ENCODE peak calls at places on chromosomes 5 and 9, in six cellular contexts. C is stomach, B is GM23248, G is tibial artery, W is right atrium auricular region, X is small intestine. Y is an unnamed sample.

GRCh38 chr9:114287763-114288232 is 35.1 kb upstream of the ORM1 start:
- DNase-seq in C (no peak), B (no peak), G (no peak), W (no peak), X (no peak), Y (peak; percentile 16)

GRCh38 chr5:18744990-18745590 is 1110.8 kb downstream of the TAF11L14 start:
- DNase-seq in C (no peak), B (no peak), G (no peak), W (no peak), X (peak; percentile 59), Y (no peak)

GRCh38 chr5:152542741-152543140 is 137.7 kb upstream of the NMUR2 start:
- DNase-seq in C (no peak), B (peak; percentile 43), G (no peak), W (no peak), X (no peak), Y (no peak)

GRCh38 chr9:72718503-72718902 is 197.1 kb downstream of the TMC1 start:
- DNase-seq in C (no peak), B (no peak), G (no peak), W (no peak), X (no peak), Y (no peak)

GRCh38 chr9:136765041-136765440 is 723 bp upstream of the LCN15 start:
- DNase-seq in C (no peak), B (no peak), G (no peak), W (no peak), X (no peak), Y (no peak)

GRCh38 chr9:76456202-76456926 is 2.6 kb upstream of the GCNT1 start:
- DNase-seq in C (peak; percentile 86), B (peak; percentile 23), G (peak; percentile 38), W (no peak), X (peak; percentile 83), Y (peak; percentile 18)

GRCh38 chr5:43753069-43753468 is 150.1 kb downstream of the NNT start:
- DNase-seq in C (no peak), B (no peak), G (no peak), W (no peak), X (no peak), Y (no peak)

GRCh38 chr9:82993856-82994605 is 68.9 kb downstream of the RASEF start:
- DNase-seq in C (no peak), B (no peak), G (no peak), W (no peak), X (peak; percentile 8), Y (no peak)

GRCh38 chr5:172543484-172544298 is 89.4 kb upstream of the SH3PXD2B start:
- DNase-seq in C (no peak), B (no peak), G (no peak), W (peak; percentile 34), X (no peak), Y (no peak)

GRCh38 chr5:82351754-82352145 is 73.6 kb upstream of the RPS23 start:
- DNase-seq in C (no peak), B (peak; percentile 83), G (no peak), W (no peak), X (peak; percentile 73), Y (no peak)

GRCh38 chr9:126152622-126153362 is 173.8 kb upstream of the MVB12B start:
- DNase-seq in C (no peak), B (no peak), G (no peak), W (peak; percentile 9), X (no peak), Y (no peak)

GRCh38 chr9:110615526-110615925 is 36.0 kb upstream of the SVEP1 start:
- DNase-seq in C (no peak), B (peak; percentile 87), G (no peak), W (no peak), X (no peak), Y (no peak)

GRCh38 chr5:170418736-170419135 is 29.6 kb upstream of the KCNMB1 start:
- DNase-seq in C (no peak), B (no peak), G (no peak), W (no peak), X (no peak), Y (no peak)

GRCh38 chr5:80958611-80959010 is 1.6 kb upstream of the RASGRF2 start:
- DNase-seq in C (no peak), B (no peak), G (no peak), W (no peak), X (no peak), Y (no peak)

GRCh38 chr9:86662890-86663468 is 284.3 kb downstream of the GAS1 start:
- DNase-seq in C (no peak), B (no peak), G (peak; percentile 58), W (no peak), X (no peak), Y (no peak)

GRCh38 chr5:96439477-96440184 is 6.6 kb upstream of the PCSK1 start:
- DNase-seq in C (no peak), B (peak; percentile 15), G (no peak), W (no peak), X (no peak), Y (no peak)

GRCh38 chr9:33926746-33927485 is 110.0 kb downstream of the UBE2R2 start:
- DNase-seq in C (no peak), B (no peak), G (no peak), W (no peak), X (no peak), Y (no peak)

GRCh38 chr9:33923998-33924701 is 107.2 kb downstream of the UBE2R2 start:
- DNase-seq in C (peak; percentile 60), B (no peak), G (no peak), W (no peak), X (no peak), Y (no peak)

GRCh38 chr9:33924978-33925797 is 108.2 kb downstream of the UBE2R2 start:
- DNase-seq in C (peak; percentile 67), B (peak; percentile 77), G (peak; percentile 42), W (peak; percentile 72), X (peak; percentile 63), Y (peak; percentile 51)

GRCh38 chr9:33931326-33931725 is 114.4 kb downstream of the UBE2R2 start:
- DNase-seq in C (no peak), B (no peak), G (no peak), W (no peak), X (no peak), Y (no peak)

GRCh38 chr9:33927694-33928093 is 110.7 kb downstream of the UBE2R2 start:
- DNase-seq in C (no peak), B (no peak), G (no peak), W (no peak), X (no peak), Y (no peak)
- H3K36me3 ChIP-seq in C (peaks cover 63% of the 10 kb centered on the region), B (peaks cover 24% of the 10 kb centered on the region), G (peaks cover 72% of the 10 kb centered on the region), W (peaks cover 58% of the 10 kb centered on the region), X (peaks cover 9% of the 10 kb centered on the region), Y (no peaks in the 10 kb centered on the region)

GRCh38 chr9:133345596-133345995 is 2.3 kb downstream of the MED22 start:
- DNase-seq in C (no peak), B (no peak), G (no peak), W (no peak), X (no peak), Y (no peak)
- H3K36me3 ChIP-seq in C (peaks cover 58% of the 10 kb centered on the region), B (peaks cover 19% of the 10 kb centered on the region), G (peaks cover 64% of the 10 kb centered on the region), W (peaks cover 57% of the 10 kb centered on the region), X (peaks cover 8% of the 10 kb centered on the region), Y (no peaks in the 10 kb centered on the region)

GRCh38 chr9:120859361-120859760 is 16.6 kb upstream of the PSMD5 start:
- DNase-seq in C (no peak), B (no peak), G (no peak), W (no peak), X (no peak), Y (no peak)
- H3K36me3 ChIP-seq in C (peaks cover 44% of the 10 kb centered on the region), B (peaks cover 4% of the 10 kb centered on the region), G (peaks cover 68% of the 10 kb centered on the region), W (peaks cover 47% of the 10 kb centered on the region), X (peaks cover 5% of the 10 kb centered on the region), Y (no peaks in the 10 kb centered on the region)

DNA sequence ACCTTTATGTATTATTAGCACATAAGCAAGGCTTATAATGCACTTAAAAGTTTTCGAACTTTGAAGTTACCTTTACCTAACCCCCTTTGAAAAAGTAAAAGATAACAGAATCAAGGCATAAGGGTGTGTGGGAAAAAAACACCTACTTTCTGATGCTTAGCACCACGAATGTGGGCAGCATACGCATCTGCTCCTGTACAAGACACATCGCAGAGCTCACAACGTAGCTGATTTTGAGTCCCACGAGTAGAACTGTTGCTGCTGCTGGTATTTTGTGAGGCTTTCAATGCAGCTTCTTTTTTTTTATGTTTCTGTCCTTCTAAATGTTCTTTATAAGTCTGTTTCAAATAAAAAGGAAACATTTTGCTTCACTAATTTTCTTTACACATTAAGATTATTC is 40.8 kb downstream of the ZFR start:
- DNase-seq in C (no peak), B (no peak), G (no peak), W (no peak), X (no peak), Y (no peak)
- H3K36me3 ChIP-seq in C (peaks cover 51% of the 10 kb centered on the region), B (peaks cover 84% of the 10 kb centered on the region), G (peaks cover 83% of the 10 kb centered on the region), W (peaks cover 80% of the 10 kb centered on the region), X (peaks cover 14% of the 10 kb centered on the region), Y (no peaks in the 10 kb centered on the region)

GRCh38 chr9:130458804-130459067 is 14.0 kb downstream of the ASS1 start:
- DNase-seq in C (no peak), B (no peak), G (no peak), W (no peak), X (no peak), Y (no peak)

GRCh38 chr9:130459151-130459550 is 14.4 kb downstream of the ASS1 start:
- DNase-seq in C (no peak), B (no peak), G (no peak), W (no peak), X (no peak), Y (no peak)

GRCh38 chr9:130458027-130458803 is 13.5 kb downstream of the ASS1 start:
- DNase-seq in C (no peak), B (no peak), G (no peak), W (no peak), X (no peak), Y (no peak)

GRCh38 chr9:130461218-130461630 is 16.5 kb downstream of the ASS1 start:
- DNase-seq in C (peak; percentile 73), B (peak; percentile 61), G (no peak), W (no peak), X (peak; percentile 38), Y (peak; percentile 46)

DNA sequence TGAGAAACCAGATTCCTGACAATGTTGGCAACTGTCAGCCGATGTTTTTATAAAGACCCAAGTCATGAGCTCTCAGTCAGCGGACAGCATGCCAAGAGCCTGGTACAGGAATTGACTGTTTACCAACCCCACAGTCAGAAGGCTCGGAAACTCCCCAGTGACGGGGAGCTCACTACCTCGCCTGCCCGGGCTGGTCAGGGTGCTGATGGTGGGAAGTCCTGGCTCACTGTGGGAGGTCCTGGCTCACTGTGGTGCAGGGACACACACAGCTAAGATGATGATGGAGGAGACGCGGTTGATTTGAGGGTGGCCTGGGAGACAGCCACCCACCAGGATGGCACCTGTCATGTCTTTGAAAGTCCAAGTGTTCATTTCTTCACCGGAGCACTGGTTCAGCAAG is 15.2 kb downstream of the ASS1 start:
- DNase-seq in C (no peak), B (no peak), G (no peak), W (no peak), X (no peak), Y (no peak)
- H3K36me3 ChIP-seq in C (no peaks in the 10 kb centered on the region), B (no peaks in the 10 kb centered on the region), G (peaks cover 17% of the 10 kb centered on the region), W (peaks cover 15% of the 10 kb centered on the region), X (no peaks in the 10 kb centered on the region), Y (no peaks in the 10 kb centered on the region)